ENCODE peak calls at places on chromosomes 12 and 14, in eight cellular contexts. O, S, H, K, U, F, Q and T are unnamed samples.
A peak's percentile ranks its signal among the peaks of the same experiment; 100 is the strongest.

GRCh38 chr12:1443421-1444141 is 150.8 kb downstream of the FBXL14 start:
- DNase-seq in O (no peak), Q (no peak), U (no peak), K (no peak), F (no peak), H (no peak), S (no peak), T (no peak)

GRCh38 chr14:74621556-74621955 is 9.5 kb upstream of the LTBP2 start:
- DNase-seq in U (no peak), F (no peak), O (peak; percentile 42), K (no peak), H (no peak), S (no peak), Q (no peak), T (no peak)

GRCh38 chr12:105469701-105470100 is 139.2 kb downstream of the C12orf75 start:
- DNase-seq in F (no peak), H (no peak), Q (no peak), U (no peak), S (no peak), O (no peak), K (no peak), T (peak; percentile 74)

GRCh38 chr14:35261774-35262173 is 30.4 kb upstream of the PSMA6 start:
- DNase-seq in H (peak; percentile 17), O (no peak), Q (no peak), S (no peak), U (no peak), F (no peak), K (no peak), T (peak; percentile 30)

GRCh38 chr14:92173668-92174067 is 51.9 kb downstream of the CPSF2 start:
- DNase-seq in Q (no peak), O (no peak), H (no peak), K (no peak), F (no peak), U (no peak), S (no peak), T (no peak)

GRCh38 chr12:48351022-48351708 is 446 bp upstream of the ZNF641 start:
- DNase-seq in Q (no peak), F (peak; percentile 45), O (no peak), U (peak; percentile 91), K (peak; percentile 47), S (no peak), H (peak; percentile 83), T (peak; percentile 53)

GRCh38 chr12:96774501-96775256 is 132.4 kb upstream of the NEDD1 start:
- DNase-seq in U (no peak), Q (no peak), S (no peak), F (no peak), O (no peak), H (no peak), K (no peak), T (no peak)

GRCh38 chr12:93682846-93683261 is 5.7 kb downstream of the CRADD start:
- DNase-seq in F (no peak), K (no peak), U (no peak), H (no peak), O (no peak), S (peak; percentile 55), Q (no peak), T (no peak)

GRCh38 chr12:107778383-107779015 is 4.0 kb downstream of the ASCL4 start:
- DNase-seq in O (no peak), F (no peak), S (no peak), K (no peak), U (no peak), H (no peak), Q (no peak), T (no peak)

GRCh38 chr12:53941187-53941586 is 2.6 kb downstream of the HOXC13 start:
- DNase-seq in O (no peak), U (no peak), Q (no peak), S (no peak), F (no peak), H (no peak), K (no peak), T (no peak)

GRCh38 chr14:43900173-43900655 is 606.9 kb downstream of the FSCB start:
- DNase-seq in K (no peak), H (no peak), O (no peak), S (no peak), U (no peak), F (no peak), Q (no peak), T (no peak)

GRCh38 chr12:40691913-40692616 is at the start of gene CNTN1:
- DNase-seq in Q (peak; percentile 6), S (no peak), K (peak; percentile 7), F (peak; percentile 94), H (peak; percentile 64), U (peak; percentile 79), O (peak; percentile 48), T (peak; percentile 26)

GRCh38 chr12:113788020-113788856 is 177.9 kb downstream of the RBM19 start:
- DNase-seq in K (no peak), F (no peak), O (no peak), U (no peak), Q (no peak), H (no peak), S (no peak), T (no peak)
- H3K27ac ChIP-seq in K (no peak overlapping the region), F (no peak overlapping the region), O (no peak overlapping the region), U (no peak overlapping the region), Q (no peak overlapping the region), H (no peak overlapping the region), S (no peak overlapping the region), T (no peak overlapping the region)

GRCh38 chr12:65829716-65830115 is 5.4 kb downstream of the HMGA2 start:
- DNase-seq in F (no peak), H (no peak), Q (no peak), O (no peak), S (no peak), K (no peak), U (no peak), T (no peak)
- H3K27ac ChIP-seq in F (no peak overlapping the region), H (no peak overlapping the region), Q (no peak overlapping the region), O (no peak overlapping the region), S (no peak overlapping the region), K (no peak overlapping the region), U (no peak overlapping the region), T (peak overlapping the region; percentile 71)

DNA sequence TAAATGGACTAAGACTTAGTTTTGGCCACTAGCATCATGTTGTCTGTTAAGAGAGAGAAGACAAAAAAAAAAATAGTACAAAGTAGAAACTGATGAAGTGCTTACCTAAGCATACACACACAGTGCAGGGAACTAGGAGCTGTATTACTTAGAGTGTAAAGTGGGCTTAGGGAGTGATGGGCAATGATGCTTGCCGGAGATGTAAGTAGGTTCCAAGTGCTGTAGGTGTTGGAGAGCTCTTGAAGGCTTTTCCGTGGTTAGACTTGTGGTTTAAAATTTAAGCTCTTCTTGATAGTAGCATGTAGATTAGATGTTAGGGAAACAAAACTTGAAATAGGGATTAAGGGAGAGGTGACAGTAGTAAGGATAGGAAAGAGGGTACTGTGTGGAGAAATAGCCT is 34.7 kb downstream of the MIA2 start:
- DNase-seq in U (no peak), H (no peak), O (no peak), K (no peak), Q (no peak), S (no peak), F (no peak), T (no peak)
- H3K27ac ChIP-seq in U (no peak overlapping the region), H (no peak overlapping the region), O (no peak overlapping the region), K (no peak overlapping the region), Q (no peak overlapping the region), S (no peak overlapping the region), F (no peak overlapping the region), T (no peak overlapping the region)

GRCh38 chr14:102510616-102511520 is 1.3 kb upstream of the ANKRD9 start:
- DNase-seq in H (no peak), O (peak; percentile 91), U (no peak), Q (peak; percentile 73), S (no peak), F (no peak), K (no peak), T (no peak)
- H3K27ac ChIP-seq in H (peak overlapping the region; percentile 79), O (peak overlapping the region; percentile 90), U (no peak overlapping the region), Q (peak overlapping the region; percentile 78), S (peak overlapping the region; percentile 96), F (peak overlapping the region; percentile 100), K (no peak overlapping the region), T (no peak overlapping the region)

GRCh38 chr12:119877639-119877948 is 474 bp upstream of the CIT start:
- DNase-seq in O (no peak), Q (no peak), H (no peak), U (no peak), S (no peak), K (no peak), F (no peak), T (no peak)

DNA sequence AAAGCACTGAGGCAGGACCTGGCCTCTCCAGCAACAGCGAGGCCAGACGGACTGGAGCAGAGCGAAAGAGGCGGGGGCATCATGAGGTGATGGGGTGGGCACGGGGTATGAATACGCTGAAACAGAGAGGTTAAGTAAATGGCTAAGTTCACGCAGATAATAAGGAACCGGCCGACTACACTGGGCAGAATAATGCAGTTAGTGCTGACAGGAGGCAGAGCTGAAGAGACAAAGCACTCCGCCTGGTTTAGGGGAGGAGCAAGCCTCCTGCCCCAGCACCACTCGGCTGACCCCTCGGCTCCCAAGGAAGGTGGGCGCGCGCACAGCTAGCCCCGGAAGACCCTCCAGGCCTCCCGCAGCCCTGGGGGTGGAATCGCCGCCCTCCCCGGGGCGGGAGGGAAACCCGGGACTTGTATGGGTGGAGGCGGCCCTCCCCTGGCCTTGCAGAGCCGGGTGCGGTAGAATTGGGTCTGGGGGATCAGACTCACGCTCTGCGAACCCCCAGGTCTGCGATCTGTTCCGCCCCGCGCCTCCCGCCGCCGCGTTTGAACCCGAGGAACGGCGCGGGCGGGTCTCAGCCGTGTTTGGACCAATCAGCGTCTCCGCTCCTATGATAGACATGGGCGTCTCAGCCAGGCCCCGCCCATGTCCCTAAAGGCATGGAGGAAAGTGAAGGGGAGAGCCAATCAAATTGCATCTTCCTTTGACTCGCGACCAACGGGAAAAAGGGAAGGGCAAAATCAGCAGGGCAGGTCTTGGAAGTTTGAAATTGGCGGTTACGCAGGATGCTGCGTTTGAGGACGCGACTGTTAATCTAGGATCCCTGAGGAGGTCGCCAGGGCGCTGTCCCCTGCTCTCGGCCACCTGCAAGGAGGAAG is at the start of gene CIT:
- DNase-seq in H (peak; percentile 76), U (peak; percentile 92), S (peak; percentile 88), O (peak; percentile 91), Q (peak; percentile 100), F (peak; percentile 98), K (peak; percentile 49), T (peak; percentile 96)
- H3K27ac ChIP-seq in H (peak within 1 kb of the TSS; percentile 61), U (no peak within 1 kb of the TSS), S (no peak within 1 kb of the TSS), O (no peak within 1 kb of the TSS), Q (peak within 1 kb of the TSS; percentile 78), F (peak within 1 kb of the TSS; percentile 78), K (no peak within 1 kb of the TSS), T (peak within 1 kb of the TSS; percentile 45)

DNA sequence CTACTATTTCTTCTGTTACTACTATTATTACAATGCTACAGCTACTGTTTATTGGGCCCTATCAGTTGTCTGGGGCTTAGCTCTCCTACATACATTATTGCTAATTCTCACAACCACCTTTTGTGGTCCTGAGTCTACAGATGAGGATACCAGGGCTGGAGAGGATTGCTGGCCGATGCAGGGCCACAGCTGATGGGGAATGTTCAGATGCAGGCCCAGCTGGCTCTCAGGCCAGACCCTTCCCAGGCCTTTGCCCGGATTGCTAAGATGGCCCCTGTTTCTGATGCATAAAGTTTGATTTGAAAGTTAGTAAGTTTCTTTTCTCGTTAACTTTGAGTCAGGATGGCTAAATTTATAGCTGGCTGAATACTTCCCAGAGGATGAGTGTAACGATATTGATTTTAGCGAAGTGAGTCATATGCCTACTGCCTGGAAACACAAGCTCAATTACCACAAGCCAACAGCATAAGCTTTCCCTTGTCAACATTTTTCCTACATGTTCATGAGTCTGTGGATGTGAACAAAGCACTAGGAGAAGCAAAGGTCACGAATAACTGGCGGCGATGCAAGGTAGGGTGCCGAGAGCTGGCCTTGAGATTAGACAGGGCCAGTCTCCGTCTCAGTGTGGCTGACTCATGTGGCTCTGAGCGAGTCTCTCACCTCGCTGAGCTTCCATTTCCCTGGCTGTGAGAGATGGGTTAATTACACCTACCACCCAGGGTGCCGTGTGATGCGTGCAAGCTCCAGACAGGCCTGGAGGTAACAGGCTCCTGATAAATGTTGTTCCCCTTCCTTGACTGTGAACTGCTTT is 111.0 kb downstream of the BEGAIN start:
- DNase-seq in K (no peak), F (peak; percentile 60), U (no peak), Q (no peak), O (no peak), H (no peak), S (no peak), T (no peak)
- H3K27ac ChIP-seq in K (no peak overlapping the region), F (no peak overlapping the region), U (no peak overlapping the region), Q (no peak overlapping the region), O (no peak overlapping the region), H (no peak overlapping the region), S (no peak overlapping the region), T (no peak overlapping the region)